ENCODE peak calls at places on chromosomes 4 and X, in seven cellular contexts. P is CD8-positive, alpha-beta memory T cell; R is stimulated activated naive B cell treated with anti-CD40 and anti-IgM and Interleukin-4, amounts not matched to agents 10 μg/mL and 1 μg/mL and 100 μg/mL, for 72 hours; N is NCI-H460; Q is activated CD8-positive, alpha-beta memory T cell treated with anti-CD3 and anti-CD28 coated beads, Interleukin-2, amount 50 U/mL, for 48 hours; O is uterus; U is G401. Z is an unnamed sample.
A peak's percentile ranks its signal among the peaks of the same experiment; 100 is the strongest.

GRCh38 chr4:170868191-170868590 is 778.4 kb upstream of the AADAT start:
- DNase-seq in P (no peak), R (no peak), N (no peak), Q (no peak), O (no peak), U (no peak), Z (no peak)

GRCh38 chr4:123452585-123452984 is 56.0 kb downstream of the SPRY1 start:
- DNase-seq in P (no peak), R (no peak), N (peak; percentile 11), Q (no peak), O (peak; percentile 22), U (peak; percentile 46), Z (peak; percentile 63)

GRCh38 chr4:136680271-136680670 is 852.0 kb downstream of the PCDH18 start:
- DNase-seq in P (no peak), R (no peak), N (no peak), Q (no peak), O (no peak), U (no peak), Z (no peak)

GRCh38 chr4:150402968-150403367 is 179.0 kb upstream of the MAB21L2 start:
- DNase-seq in P (no peak), R (no peak), N (no peak), Q (no peak), O (no peak), U (no peak), Z (no peak)

GRCh38 chr4:101843054-101843453 is 52.5 kb downstream of the BANK1 start:
- DNase-seq in P (no peak), R (no peak), N (no peak), Q (no peak), O (no peak), U (no peak), Z (no peak)

GRCh38 chr4:2860391-2861348 is 17.0 kb downstream of the ADD1 start:
- DNase-seq in P (no peak), R (no peak), N (no peak), Q (no peak), O (no peak), U (no peak), Z (peak; percentile 69)

GRCh38 chr4:6331018-6331417 is 61.4 kb downstream of the WFS1 start:
- DNase-seq in P (peak; percentile 17), R (no peak), N (no peak), Q (no peak), O (no peak), U (no peak), Z (no peak)

GRCh38 chr4:77036206-77036605 is 39.6 kb downstream of the CCNI start:
- DNase-seq in P (no peak), R (no peak), N (no peak), Q (no peak), O (no peak), U (no peak), Z (no peak)

GRCh38 chrX:7943600-7944245 is 16.5 kb upstream of the PNPLA4 start:
- DNase-seq in P (no peak), R (no peak), N (no peak), Q (no peak), O (no peak), U (no peak), Z (no peak)

GRCh38 chr4:48031802-48032525 is 15.4 kb downstream of the NIPAL1 start:
- DNase-seq in P (no peak), R (no peak), N (no peak), Q (no peak), O (no peak), U (no peak), Z (no peak)

GRCh38 chr4:87523307-87523706 is 5.9 kb downstream of the SPARCL1 start:
- DNase-seq in P (no peak), R (no peak), N (no peak), Q (no peak), O (no peak), U (no peak), Z (no peak)

GRCh38 chrX:107700317-107700774 is 72.0 kb downstream of the PRPS1 start:
- DNase-seq in P (no peak), R (no peak), N (no peak), Q (no peak), O (no peak), U (peak; percentile 37), Z (no peak)

GRCh38 chr4:15756361-15756861 is 21.7 kb upstream of the CD38 start:
- DNase-seq in P (peak; percentile 90), R (peak; percentile 41), N (no peak), Q (peak; percentile 84), O (no peak), U (no peak), Z (no peak)

GRCh38 chrX:153478746-153479145 is 8.4 kb upstream of the HAUS7 start:
- DNase-seq in P (no peak), R (no peak), N (no peak), Q (no peak), O (no peak), U (no peak), Z (no peak)

GRCh38 chrX:136200466-136200865 is 50.7 kb downstream of the MAP7D3 start:
- DNase-seq in P (no peak), R (no peak), N (peak; percentile 37), Q (no peak), O (no peak), U (no peak), Z (no peak)

GRCh38 chr4:40316333-40316781 is 18.8 kb upstream of the CHRNA9 start:
- DNase-seq in P (peak; percentile 58), R (no peak), N (peak; percentile 76), Q (no peak), O (no peak), U (no peak), Z (no peak)

GRCh38 chrX:53631156-53631555 is 55.4 kb downstream of the HUWE1 start:
- DNase-seq in P (no peak), R (no peak), N (no peak), Q (no peak), O (no peak), U (no peak), Z (no peak)

GRCh38 chr4:115334736-115335411 is 221.5 kb upstream of the NDST4 start:
- DNase-seq in P (no peak), R (no peak), N (no peak), Q (no peak), O (no peak), U (no peak), Z (no peak)

GRCh38 chrX:55240788-55241187 is 20.6 kb downstream of the PAGE5 start:
- DNase-seq in P (no peak), R (no peak), N (no peak), Q (no peak), O (no peak), U (no peak), Z (no peak)

GRCh38 chrX:115690554-115691216 is 129.7 kb downstream of the PLS3 start:
- DNase-seq in P (no peak), R (peak; percentile 33), N (peak; percentile 61), Q (peak; percentile 45), O (peak; percentile 41), U (peak; percentile 52), Z (peak; percentile 73)

GRCh38 chr4:115165503-115165902 is 52.1 kb upstream of the NDST4 start:
- DNase-seq in P (no peak), R (no peak), N (no peak), Q (no peak), O (no peak), U (no peak), Z (no peak)

GRCh38 chr4:41400296-41400695 is 137.7 kb upstream of the LIMCH1 start:
- DNase-seq in P (no peak), R (no peak), N (no peak), Q (no peak), O (no peak), U (no peak), Z (no peak)

Z was measured in right atrium auricular region.